ENCODE peak calls at places on chromosomes 4 and X, in four cellular contexts. P is DMS153; I is NCI-H1694; X is CD4-positive, alpha-beta memory T cell. A is an unnamed sample.
A peak's percentile ranks its signal among the peaks of the same experiment; 100 is the strongest.

GRCh38 chr4:118348886-118349285 is 3.9 kb downstream of the PRSS12 start:
- DNase-seq in I (no peak), P (no peak), X (no peak), A (no peak)

GRCh38 chr4:165814256-165815010 is 58.6 kb upstream of the TLL1 start:
- DNase-seq in X (no peak), I (no peak), P (no peak), A (no peak)

GRCh38 chrX:43868791-43869190 is 13.5 kb downstream of the MAOB start:
- DNase-seq in P (no peak), I (no peak), X (no peak), A (no peak)

GRCh38 chr4:24568425-24568824 is 15.9 kb downstream of the DHX15 start:
- DNase-seq in I (no peak), X (no peak), P (no peak), A (no peak)

GRCh38 chr4:154208424-154208823 is 283.2 kb downstream of the DCHS2 start:
- DNase-seq in I (no peak), P (no peak), X (no peak), A (no peak)

GRCh38 chr4:77734928-77735327 is 84.2 kb downstream of the CNOT6L start:
- DNase-seq in X (peak; percentile 47), P (no peak), I (no peak), A (peak; percentile 80)

GRCh38 chr4:47837582-47838294 is at the start of gene CORIN:
- DNase-seq in P (no peak), I (no peak), X (no peak), A (no peak)

GRCh38 chr4:123667991-123668390 is 271.4 kb downstream of the SPRY1 start:
- DNase-seq in X (no peak), P (no peak), I (no peak), A (no peak)

GRCh38 chr4:21034728-21035127 is 334.5 kb downstream of the PACRGL start:
- DNase-seq in P (no peak), I (no peak), X (no peak), A (no peak)

GRCh38 chr4:167787231-167787630 is 305.1 kb upstream of the ANXA10 start:
- DNase-seq in X (no peak), I (no peak), P (no peak), A (no peak)

GRCh38 chr4:73707918-73708577 is 32.3 kb upstream of the CXCL8 start:
- DNase-seq in X (no peak), P (no peak), I (no peak), A (peak; percentile 18)

GRCh38 chr4:151021637-151022334 is 6.7 kb upstream of the LRBA start:
- DNase-seq in X (no peak), P (no peak), I (no peak), A (no peak)

GRCh38 chr4:56077676-56078075 is 128.9 kb downstream of the CEP135 start:
- DNase-seq in X (no peak), I (no peak), P (no peak), A (no peak)

GRCh38 chr4:140103676-140104075 is 50.3 kb downstream of the MAML3 start:
- DNase-seq in X (peak; percentile 32), P (no peak), I (no peak), A (no peak)

GRCh38 chr4:66357316-66357715 is 687.0 kb upstream of the EPHA5 start:
- DNase-seq in I (peak; percentile 19), P (peak; percentile 64), X (no peak), A (no peak)

GRCh38 chr4:122992111-122992510 is 69.7 kb upstream of the NUDT6 start:
- DNase-seq in I (no peak), X (no peak), P (no peak), A (no peak)